ENCODE peak calls at places on chromosomes 16 and 17, in five cellular contexts. B is NCI-H345; K is activated CD4-positive, alpha-beta T cell treated with anti-CD3 and anti-CD28 coated beads for 24 hours; Z is non-pigmented ciliary epithelial cell; S is dorsolateral prefrontal cortex. H is an unnamed sample.

GRCh38 chr16:82756283-82756599 is 129.5 kb downstream of the CDH13 start:
- DNase-seq in B (no peak), K (no peak), Z (peak), S (no peak), H (no peak)

GRCh38 chr16:12767897-12768296 is 35.8 kb downstream of the CPPED1 start:
- DNase-seq in B (no peak), K (no peak), Z (no peak), S (no peak), H (no peak)

GRCh38 chr16:88742896-88743605 is 36.7 kb downstream of the CTU2 start:
- DNase-seq in B (no peak), K (no peak), Z (no peak), S (no peak), H (no peak)

GRCh38 chr16:30622455-30623032 is 12.4 kb upstream of the ZNF689 start:
- DNase-seq in B (no peak), K (no peak), Z (no peak), S (no peak), H (no peak)

GRCh38 chr16:53100889-53101288 is 46.1 kb downstream of the CHD9 start:
- DNase-seq in B (peak), K (no peak), Z (no peak), S (no peak), H (no peak)

GRCh38 chr17:83109793-83110645 is 30.6 kb downstream of the METRNL start:
- DNase-seq in B (no peak), K (no peak), Z (peak), S (no peak), H (no peak)

GRCh38 chr17:530851-531250 is 178.2 kb upstream of the RPH3AL start:
- DNase-seq in B (no peak), K (no peak), Z (no peak), S (no peak), H (no peak)

GRCh38 chr17:69533481-69534234 is 119.2 kb downstream of the MAP2K6 start:
- DNase-seq in B (no peak), K (no peak), Z (no peak), S (no peak), H (no peak)

GRCh38 chr16:22373662-22374310 is 633 bp downstream of the CDR2 start:
- DNase-seq in B (peak), K (peak), Z (no peak), S (peak), H (peak)

GRCh38 chr17:44655983-44656700 is at the start of gene MEIOC:
- DNase-seq in B (peak), K (peak), Z (no peak), S (no peak), H (no peak)

GRCh38 chr16:81544691-81545365 is 100.2 kb downstream of the CMIP start:
- DNase-seq in B (no peak), K (no peak), Z (no peak), S (no peak), H (no peak)

GRCh38 chr17:13755851-13756250 is 154.1 kb upstream of the HS3ST3A1 start:
- DNase-seq in B (no peak), K (no peak), Z (no peak), S (no peak), H (no peak)

GRCh38 chr16:54554581-54554980 is 268.0 kb upstream of the IRX3 start:
- DNase-seq in B (no peak), K (no peak), Z (no peak), S (no peak), H (no peak)

H was measured in type B pancreatic cell.